ENCODE peak calls at places on chromosomes 7 and 10, in six cellular contexts. One of them, this sample, is unnamed.

GRCh38 chr7:116193329-116194087 is 16.8 kb upstream of the TES start:
- DNase-seq in GM12865: no peak
- DNase-seq in transverse colon: no peak
- DNase-seq in thoracic aorta: no peak
- DNase-seq in ovary: no peak
- DNase-seq in A673: peak
- DNase-seq in this sample: no peak

GRCh38 chr7:128405345-128406146 is 4.2 kb downstream of the IMPDH1 start:
- DNase-seq in A673: peak
- DNase-seq in ovary: peak
- DNase-seq in transverse colon: peak
- DNase-seq in thoracic aorta: no peak
- DNase-seq in GM12865: peak
- DNase-seq in this sample: peak

GRCh38 chr10:8314486-8314885 is 260.0 kb downstream of the GATA3 start:
- DNase-seq in transverse colon: no peak
- DNase-seq in thoracic aorta: no peak
- DNase-seq in GM12865: no peak
- DNase-seq in A673: no peak
- DNase-seq in ovary: no peak
- DNase-seq in this sample: no peak

GRCh38 chr10:125812128-125812527 is 10.9 kb downstream of the UROS start:
- DNase-seq in A673: no peak
- DNase-seq in ovary: peak
- DNase-seq in GM12865: no peak
- DNase-seq in transverse colon: no peak
- DNase-seq in thoracic aorta: no peak
- DNase-seq in this sample: no peak

GRCh38 chr10:18594574-18595156 is 56.7 kb downstream of the NSUN6 start:
- DNase-seq in thoracic aorta: no peak
- DNase-seq in A673: peak
- DNase-seq in transverse colon: peak
- DNase-seq in GM12865: no peak
- DNase-seq in ovary: no peak
- DNase-seq in this sample: peak

GRCh38 chr7:27419581-27420177 is 177.1 kb downstream of the EVX1 start:
- DNase-seq in GM12865: no peak
- DNase-seq in ovary: no peak
- DNase-seq in thoracic aorta: no peak
- DNase-seq in transverse colon: no peak
- DNase-seq in A673: no peak
- DNase-seq in this sample: peak

GRCh38 chr10:11167233-11167979 is 149.7 kb downstream of the CELF2 start:
- DNase-seq in transverse colon: no peak
- DNase-seq in ovary: no peak
- DNase-seq in A673: no peak
- DNase-seq in thoracic aorta: no peak
- DNase-seq in GM12865: no peak
- DNase-seq in this sample: no peak

GRCh38 chr10:103661198-103661950 is 167.9 kb downstream of the NEURL1 start:
- DNase-seq in thoracic aorta: peak
- DNase-seq in ovary: peak
- DNase-seq in A673: peak
- DNase-seq in transverse colon: peak
- DNase-seq in GM12865: no peak
- DNase-seq in this sample: no peak

GRCh38 chr7:111740942-111741341 is 178.7 kb upstream of the IMMP2L start:
- DNase-seq in thoracic aorta: no peak
- DNase-seq in GM12865: no peak
- DNase-seq in ovary: no peak
- DNase-seq in transverse colon: no peak
- DNase-seq in A673: no peak
- DNase-seq in this sample: no peak

DNA sequence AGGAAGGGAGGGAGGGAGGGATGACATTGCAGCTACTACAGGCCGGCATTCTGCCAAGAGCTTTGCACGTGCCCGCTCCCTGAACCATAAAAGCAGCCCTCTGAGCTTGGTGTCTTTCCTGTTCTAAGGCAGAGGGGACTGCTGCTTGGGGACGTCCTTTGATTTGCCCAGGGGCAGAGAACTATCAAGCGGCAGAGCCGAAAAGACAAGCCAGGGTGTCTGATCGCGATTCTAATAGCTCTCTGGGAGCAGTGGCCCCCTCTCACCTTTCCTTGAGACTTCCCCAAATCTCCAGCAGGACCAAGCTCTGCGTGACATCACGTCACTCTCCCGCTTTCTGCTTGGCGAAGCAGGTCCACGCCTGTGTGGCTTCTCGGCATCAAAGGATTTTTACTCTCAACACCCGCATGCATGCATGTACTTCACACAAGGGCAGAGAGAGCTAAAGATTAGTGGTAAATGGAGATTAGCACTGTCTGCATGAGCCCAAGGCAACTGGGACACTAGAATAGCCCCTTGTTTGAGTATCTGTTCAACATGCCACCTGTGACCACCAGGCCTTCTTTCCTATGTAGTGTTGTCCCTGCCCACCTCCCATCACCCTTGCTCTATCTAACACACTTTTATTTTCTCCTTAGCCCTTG is 167.7 kb upstream of the AUTS2 start:
- DNase-seq in thoracic aorta: no peak
- DNase-seq in ovary: peak
- DNase-seq in transverse colon: peak
- DNase-seq in GM12865: peak
- DNase-seq in A673: peak
- DNase-seq in this sample: no peak
- H3K4me3 ChIP-seq in thoracic aorta: peak
- H3K4me3 ChIP-seq in ovary: no peak
- H3K4me3 ChIP-seq in transverse colon: no peak
- H3K4me3 ChIP-seq in GM12865: no peak
- H3K4me3 ChIP-seq in A673: no peak
- H3K4me3 ChIP-seq in this sample: no peak

DNA sequence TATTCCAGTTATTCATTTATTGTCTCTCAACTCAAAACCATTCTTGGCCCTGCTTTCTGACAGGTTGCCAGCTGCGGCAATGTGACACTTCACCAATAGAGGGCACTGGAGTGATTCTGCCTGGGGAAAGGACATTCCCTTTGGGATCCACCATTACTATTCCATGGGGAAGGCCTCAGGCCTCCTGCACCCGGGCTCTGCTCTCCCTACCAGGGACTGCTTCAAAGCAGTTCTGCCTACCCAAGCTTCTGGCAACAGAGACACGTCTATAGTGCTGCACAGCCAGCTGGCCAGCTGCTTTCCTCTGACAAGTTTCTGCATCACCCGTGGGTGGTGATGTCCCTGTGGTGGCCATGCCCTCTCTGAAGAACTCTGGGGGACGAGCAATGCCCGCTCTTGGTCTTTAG is 163.9 kb downstream of the ELMO1 start:
- DNase-seq in thoracic aorta: no peak
- DNase-seq in GM12865: peak
- DNase-seq in ovary: peak
- DNase-seq in A673: peak
- DNase-seq in transverse colon: peak
- DNase-seq in this sample: peak
- TF ChIP-seq CTCF in thoracic aorta: peak
- TF ChIP-seq CTCF in GM12865: peak
- TF ChIP-seq CTCF in ovary: peak
- TF ChIP-seq CTCF in A673: peak
- TF ChIP-seq CTCF in transverse colon: peak
- TF ChIP-seq CTCF in this sample: peak

DNA sequence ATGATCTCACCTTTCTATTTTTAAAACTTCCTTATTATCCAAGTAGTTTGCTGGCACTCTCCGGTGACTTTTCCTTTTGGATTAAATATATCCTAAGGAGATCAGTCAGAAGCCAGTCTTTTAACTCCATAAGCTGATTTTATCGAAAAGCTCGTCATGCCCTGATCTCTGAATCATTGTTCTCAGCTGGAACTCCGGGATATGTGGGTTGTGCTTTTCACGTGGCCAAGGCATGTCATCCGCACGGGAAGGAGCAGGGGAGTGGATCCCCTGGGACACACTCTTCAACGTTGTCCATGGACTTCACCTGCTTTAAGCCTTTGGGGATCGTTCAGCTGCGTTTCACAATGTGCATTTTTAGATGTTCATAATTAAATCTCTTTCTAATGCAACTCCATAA is 229.4 kb upstream of the ADARB2 start:
- DNase-seq in thoracic aorta: no peak
- DNase-seq in A673: peak
- DNase-seq in transverse colon: no peak
- DNase-seq in ovary: no peak
- DNase-seq in GM12865: no peak
- DNase-seq in this sample: no peak
- H3K4me3 ChIP-seq in thoracic aorta: no peak
- H3K4me3 ChIP-seq in A673: no peak
- H3K4me3 ChIP-seq in transverse colon: no peak
- H3K4me3 ChIP-seq in ovary: no peak
- H3K4me3 ChIP-seq in GM12865: no peak
- H3K4me3 ChIP-seq in this sample: no peak

GRCh38 chr10:115963848-115964247 is 309.2 kb downstream of the GFRA1 start:
- DNase-seq in transverse colon: no peak
- DNase-seq in A673: peak
- DNase-seq in GM12865: peak
- DNase-seq in ovary: no peak
- DNase-seq in thoracic aorta: no peak
- DNase-seq in this sample: no peak
- TF ChIP-seq CTCF in transverse colon: no peak
- TF ChIP-seq CTCF in A673: peak
- TF ChIP-seq CTCF in GM12865: peak
- TF ChIP-seq CTCF in ovary: no peak
- TF ChIP-seq CTCF in thoracic aorta: no peak
- TF ChIP-seq CTCF in this sample: no peak

DNA sequence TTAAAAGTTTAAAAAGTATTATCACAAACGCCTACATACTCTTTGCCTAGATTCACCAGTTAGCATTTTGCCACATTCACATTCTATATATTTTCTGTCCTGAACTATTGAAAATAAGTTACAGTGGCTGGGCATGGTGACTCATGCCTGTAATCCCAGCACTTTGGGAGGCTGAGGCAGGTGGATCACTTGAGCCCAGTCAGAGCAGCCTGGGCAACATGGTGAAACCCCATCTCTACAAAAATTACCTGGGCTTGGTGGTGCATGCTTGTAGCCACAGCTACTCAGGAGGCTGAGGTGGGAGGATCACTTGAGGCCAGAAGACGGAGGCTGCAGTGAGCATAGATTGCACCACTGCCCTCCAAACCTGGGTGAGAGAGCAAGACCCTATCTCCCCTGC is 5.3 kb downstream of the ARPC1A start:
- DNase-seq in transverse colon: no peak
- DNase-seq in GM12865: no peak
- DNase-seq in A673: no peak
- DNase-seq in thoracic aorta: no peak
- DNase-seq in ovary: no peak
- DNase-seq in this sample: peak
- H3K4me3 ChIP-seq in transverse colon: no peak
- H3K4me3 ChIP-seq in GM12865: no peak
- H3K4me3 ChIP-seq in A673: no peak
- H3K4me3 ChIP-seq in thoracic aorta: no peak
- H3K4me3 ChIP-seq in ovary: no peak
- H3K4me3 ChIP-seq in this sample: no peak

GRCh38 chr7:82625377-82625776 is 181.8 kb upstream of the CACNA2D1 start:
- DNase-seq in A673: no peak
- DNase-seq in transverse colon: no peak
- DNase-seq in ovary: no peak
- DNase-seq in GM12865: no peak
- DNase-seq in thoracic aorta: no peak
- DNase-seq in this sample: peak
- TF ChIP-seq CTCF in A673: no peak
- TF ChIP-seq CTCF in transverse colon: no peak
- TF ChIP-seq CTCF in ovary: no peak
- TF ChIP-seq CTCF in GM12865: no peak
- TF ChIP-seq CTCF in thoracic aorta: no peak
- TF ChIP-seq CTCF in this sample: peak

DNA sequence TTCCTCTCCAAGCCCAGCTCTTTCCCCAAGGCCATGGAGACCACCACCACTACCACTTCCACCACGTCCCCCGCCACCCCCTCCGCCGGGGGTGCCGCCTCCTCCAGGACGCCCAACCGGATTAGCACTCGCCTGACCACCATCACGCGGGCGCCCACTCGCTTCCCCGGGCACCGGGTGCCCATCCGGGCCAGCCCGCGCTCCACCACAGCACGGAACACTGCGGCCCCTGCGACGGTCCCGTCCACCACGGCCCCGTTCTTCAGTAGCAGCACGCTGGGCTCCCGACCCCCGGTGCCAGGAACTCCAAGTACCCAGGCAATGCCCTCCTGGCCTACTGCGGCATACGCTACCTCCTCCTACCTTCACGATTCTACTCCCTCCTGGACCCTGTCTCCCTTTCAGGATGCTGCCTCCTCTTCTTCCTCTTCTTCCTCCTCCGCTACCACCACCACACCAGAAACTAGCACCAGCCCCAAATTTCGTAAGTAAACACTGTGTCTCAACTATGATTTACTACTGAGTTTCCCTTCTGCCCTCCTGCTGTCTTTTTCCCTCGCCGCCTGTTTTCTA is 772 bp downstream of the NRG3 start:
- DNase-seq in GM12865: no peak
- DNase-seq in A673: no peak
- DNase-seq in transverse colon: no peak
- DNase-seq in thoracic aorta: no peak
- DNase-seq in ovary: no peak
- DNase-seq in this sample: no peak
- H3K4me3 ChIP-seq in GM12865: no peak
- H3K4me3 ChIP-seq in A673: no peak
- H3K4me3 ChIP-seq in transverse colon: no peak
- H3K4me3 ChIP-seq in thoracic aorta: peak
- H3K4me3 ChIP-seq in ovary: no peak
- H3K4me3 ChIP-seq in this sample: no peak

GRCh38 chr7:150322833-150323681 is at the start of the genes ACTR3C and LRRC61:
- DNase-seq in transverse colon: peak
- DNase-seq in GM12865: peak
- DNase-seq in A673: peak
- DNase-seq in thoracic aorta: no peak
- DNase-seq in ovary: peak
- DNase-seq in this sample: peak
- TF ChIP-seq CTCF in transverse colon: no peak
- TF ChIP-seq CTCF in GM12865: no peak
- TF ChIP-seq CTCF in A673: peak
- TF ChIP-seq CTCF in thoracic aorta: no peak
- TF ChIP-seq CTCF in ovary: no peak
- TF ChIP-seq CTCF in this sample: no peak

DNA sequence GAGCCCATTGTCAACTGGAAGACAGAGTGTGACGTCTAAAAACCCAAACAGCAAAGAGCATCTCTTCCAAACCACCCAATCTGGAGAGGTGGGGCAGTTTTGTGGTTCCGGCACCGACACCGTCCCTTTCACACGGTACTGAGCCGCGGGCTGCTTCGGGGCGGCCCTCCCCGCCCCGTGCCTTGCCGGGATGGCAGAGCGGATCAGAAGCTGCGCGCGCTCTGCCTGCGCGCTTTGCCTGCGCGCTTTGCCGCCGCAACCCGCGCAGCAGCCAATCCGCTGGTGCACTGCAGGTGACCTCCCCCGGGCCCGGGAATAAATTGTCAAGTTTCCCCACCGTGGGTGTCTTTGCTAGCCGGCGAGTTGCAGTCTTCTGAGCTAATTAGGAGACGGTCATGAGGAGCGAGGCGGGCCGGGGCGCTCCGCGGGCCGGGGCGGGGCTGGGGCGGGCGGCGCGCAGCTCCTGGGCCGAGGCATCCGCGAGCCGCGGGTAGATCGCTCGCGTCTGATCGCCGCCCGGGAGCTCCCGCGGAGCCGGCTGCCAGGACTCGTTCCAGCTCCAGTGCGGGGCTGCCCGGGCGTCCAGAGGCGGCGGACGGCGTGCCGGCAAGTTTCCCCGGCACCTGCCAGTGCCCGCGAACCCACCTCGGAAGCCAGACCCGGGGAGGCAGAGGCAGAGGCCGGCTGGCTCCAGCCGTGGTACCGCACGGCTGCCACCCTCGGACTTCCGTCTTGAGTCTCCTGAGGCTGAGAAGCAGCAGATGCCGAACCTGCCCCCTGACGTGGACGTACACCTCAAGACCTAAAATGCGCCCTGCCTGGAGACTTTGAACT is 536.0 kb upstream of the GALNT17 start:
- DNase-seq in A673: peak
- DNase-seq in transverse colon: peak
- DNase-seq in GM12865: peak
- DNase-seq in thoracic aorta: no peak
- DNase-seq in ovary: no peak
- DNase-seq in this sample: peak
- H3K4me3 ChIP-seq in A673: no peak
- H3K4me3 ChIP-seq in transverse colon: peak
- H3K4me3 ChIP-seq in GM12865: peak
- H3K4me3 ChIP-seq in thoracic aorta: peak
- H3K4me3 ChIP-seq in ovary: peak
- H3K4me3 ChIP-seq in this sample: peak

This sample was measured in epithelial cell of esophagus.